ENCODE peak calls at places on chromosomes 6 and 20, in seven cellular contexts. One of them, this sample, is unnamed.

GRCh38 chr20:48783533-48784272 is 44.1 kb downstream of the PREX1 start:
- DNase-seq in HTR-8/SVneo: no peak
- DNase-seq in GM12891: no peak
- DNase-seq in HFFc6: no peak
- DNase-seq in T-helper 2 cell: no peak
- DNase-seq in AG08395: peak; percentile 17
- DNase-seq in AG04450: no peak
- DNase-seq in this sample: no peak

GRCh38 chr6:106253194-106253593 is 72.4 kb downstream of the ATG5 start:
- DNase-seq in HTR-8/SVneo: peak; percentile 48
- DNase-seq in GM12891: no peak
- DNase-seq in HFFc6: peak; percentile 89
- DNase-seq in T-helper 2 cell: no peak
- DNase-seq in AG08395: peak; percentile 85
- DNase-seq in AG04450: no peak
- DNase-seq in this sample: no peak

GRCh38 chr20:13302647-13303425 is 81.8 kb downstream of the ISM1 start:
- DNase-seq in HTR-8/SVneo: peak; percentile 20
- DNase-seq in GM12891: no peak
- DNase-seq in HFFc6: peak; percentile 3
- DNase-seq in T-helper 2 cell: no peak
- DNase-seq in AG08395: peak; percentile 52
- DNase-seq in AG04450: no peak
- DNase-seq in this sample: no peak

GRCh38 chr6:15063253-15063853 is 182.5 kb upstream of the JARID2 start:
- DNase-seq in HTR-8/SVneo: no peak
- DNase-seq in GM12891: no peak
- DNase-seq in HFFc6: no peak
- DNase-seq in T-helper 2 cell: no peak
- DNase-seq in AG08395: no peak
- DNase-seq in AG04450: no peak
- DNase-seq in this sample: no peak

GRCh38 chr20:58714340-58714922 is 21.8 kb downstream of the NPEPL1 start:
- DNase-seq in HTR-8/SVneo: no peak
- DNase-seq in GM12891: peak; percentile 6
- DNase-seq in HFFc6: no peak
- DNase-seq in T-helper 2 cell: no peak
- DNase-seq in AG08395: no peak
- DNase-seq in AG04450: no peak
- DNase-seq in this sample: no peak

GRCh38 chr6:15888798-15889772 is 226.3 kb upstream of the DTNBP1 start:
- DNase-seq in HTR-8/SVneo: no peak
- DNase-seq in GM12891: no peak
- DNase-seq in HFFc6: no peak
- DNase-seq in T-helper 2 cell: no peak
- DNase-seq in AG08395: no peak
- DNase-seq in AG04450: no peak
- DNase-seq in this sample: no peak

GRCh38 chr6:160837146-160837545 is 135.1 kb downstream of the PLG start:
- DNase-seq in HTR-8/SVneo: no peak
- DNase-seq in GM12891: no peak
- DNase-seq in HFFc6: no peak
- DNase-seq in T-helper 2 cell: no peak
- DNase-seq in AG08395: no peak
- DNase-seq in AG04450: no peak
- DNase-seq in this sample: no peak

GRCh38 chr6:42547407-42548329 is 16.2 kb upstream of the UBR2 start:
- DNase-seq in HTR-8/SVneo: peak; percentile 86
- DNase-seq in GM12891: peak; percentile 84
- DNase-seq in HFFc6: peak; percentile 73
- DNase-seq in T-helper 2 cell: peak; percentile 77
- DNase-seq in AG08395: peak; percentile 92
- DNase-seq in AG04450: peak; percentile 45
- DNase-seq in this sample: no peak

GRCh38 chr6:96015791-96016776 is at the start of gene FUT9:
- DNase-seq in HTR-8/SVneo: no peak
- DNase-seq in GM12891: no peak
- DNase-seq in HFFc6: no peak
- DNase-seq in T-helper 2 cell: no peak
- DNase-seq in AG08395: no peak
- DNase-seq in AG04450: no peak
- DNase-seq in this sample: no peak

GRCh38 chr6:39037082-39037487 is 11.5 kb upstream of the GLP1R start:
- DNase-seq in HTR-8/SVneo: no peak
- DNase-seq in GM12891: no peak
- DNase-seq in HFFc6: no peak
- DNase-seq in T-helper 2 cell: no peak
- DNase-seq in AG08395: no peak
- DNase-seq in AG04450: no peak
- DNase-seq in this sample: no peak

GRCh38 chr6:113967777-113968176 is 3.2 kb downstream of the HDAC2 start:
- DNase-seq in HTR-8/SVneo: no peak
- DNase-seq in GM12891: no peak
- DNase-seq in HFFc6: no peak
- DNase-seq in T-helper 2 cell: no peak
- DNase-seq in AG08395: no peak
- DNase-seq in AG04450: no peak
- DNase-seq in this sample: no peak

GRCh38 chr6:43840490-43841218 is 70.6 kb downstream of the VEGFA start:
- DNase-seq in HTR-8/SVneo: no peak
- DNase-seq in GM12891: no peak
- DNase-seq in HFFc6: no peak
- DNase-seq in T-helper 2 cell: no peak
- DNase-seq in AG08395: no peak
- DNase-seq in AG04450: no peak
- DNase-seq in this sample: no peak

GRCh38 chr6:81875776-81876293 is 123.4 kb upstream of the TENT5A start:
- DNase-seq in HTR-8/SVneo: no peak
- DNase-seq in GM12891: no peak
- DNase-seq in HFFc6: no peak
- DNase-seq in T-helper 2 cell: no peak
- DNase-seq in AG08395: no peak
- DNase-seq in AG04450: no peak
- DNase-seq in this sample: peak; percentile 73

GRCh38 chr6:117866561-117866960 is 40.5 kb upstream of the SLC35F1 start:
- DNase-seq in HTR-8/SVneo: no peak
- DNase-seq in GM12891: no peak
- DNase-seq in HFFc6: no peak
- DNase-seq in T-helper 2 cell: no peak
- DNase-seq in AG08395: no peak
- DNase-seq in AG04450: no peak
- DNase-seq in this sample: no peak

GRCh38 chr20:54115172-54115854 is 44.9 kb upstream of the BCAS1 start:
- DNase-seq in HTR-8/SVneo: no peak
- DNase-seq in GM12891: no peak
- DNase-seq in HFFc6: no peak
- DNase-seq in T-helper 2 cell: no peak
- DNase-seq in AG08395: peak; percentile 25
- DNase-seq in AG04450: no peak
- DNase-seq in this sample: no peak

GRCh38 chr6:31972709-31973350 is 892 bp upstream of the DXO start:
- DNase-seq in HTR-8/SVneo: no peak
- DNase-seq in GM12891: no peak
- DNase-seq in HFFc6: peak; percentile 57
- DNase-seq in T-helper 2 cell: no peak
- DNase-seq in AG08395: peak; percentile 73
- DNase-seq in AG04450: no peak
- DNase-seq in this sample: no peak

GRCh38 chr6:14975124-14975815 is 270.6 kb upstream of the JARID2 start:
- DNase-seq in HTR-8/SVneo: no peak
- DNase-seq in GM12891: no peak
- DNase-seq in HFFc6: no peak
- DNase-seq in T-helper 2 cell: no peak
- DNase-seq in AG08395: no peak
- DNase-seq in AG04450: no peak
- DNase-seq in this sample: no peak

GRCh38 chr6:132320007-132320406 is 81.3 kb downstream of the MOXD1 start:
- DNase-seq in HTR-8/SVneo: peak; percentile 10
- DNase-seq in GM12891: no peak
- DNase-seq in HFFc6: peak; percentile 42
- DNase-seq in T-helper 2 cell: no peak
- DNase-seq in AG08395: no peak
- DNase-seq in AG04450: peak; percentile 24
- DNase-seq in this sample: no peak

GRCh38 chr6:110949679-110950285 is 8.7 kb upstream of the GTF3C6 start:
- DNase-seq in HTR-8/SVneo: no peak
- DNase-seq in GM12891: no peak
- DNase-seq in HFFc6: peak; percentile 38
- DNase-seq in T-helper 2 cell: no peak
- DNase-seq in AG08395: peak; percentile 35
- DNase-seq in AG04450: no peak
- DNase-seq in this sample: no peak

GRCh38 chr6:10269814-10270472 is 144.9 kb downstream of the TFAP2A start:
- DNase-seq in HTR-8/SVneo: peak; percentile 12
- DNase-seq in GM12891: no peak
- DNase-seq in HFFc6: peak; percentile 32
- DNase-seq in T-helper 2 cell: no peak
- DNase-seq in AG08395: no peak
- DNase-seq in AG04450: no peak
- DNase-seq in this sample: no peak